ENCODE peak calls at places on chromosomes 2 and 18, in eight cellular contexts. One of them, this sample, is unnamed.

GRCh38 chr18:48547456-48548403 is 8.9 kb downstream of the CTIF start:
- DNase-seq in IMR-90: peak
- DNase-seq in epithelial cell of esophagus: peak
- DNase-seq in GM06990: no peak
- DNase-seq in DND-41: no peak
- DNase-seq in lower leg skin: peak
- DNase-seq in MCF 10A: peak
- DNase-seq in lower lobe of right lung: no peak
- DNase-seq in this sample: no peak

GRCh38 chr18:50143891-50144290 is 51.1 kb downstream of the MYO5B start:
- DNase-seq in IMR-90: no peak
- DNase-seq in epithelial cell of esophagus: peak
- DNase-seq in GM06990: no peak
- DNase-seq in DND-41: no peak
- DNase-seq in lower leg skin: no peak
- DNase-seq in MCF 10A: peak
- DNase-seq in lower lobe of right lung: no peak
- DNase-seq in this sample: no peak

GRCh38 chr2:74704216-74704615 is 50.2 kb downstream of the SEMA4F start:
- DNase-seq in IMR-90: no peak
- DNase-seq in epithelial cell of esophagus: peak
- DNase-seq in GM06990: no peak
- DNase-seq in DND-41: no peak
- DNase-seq in lower leg skin: no peak
- DNase-seq in MCF 10A: no peak
- DNase-seq in lower lobe of right lung: no peak
- DNase-seq in this sample: no peak

GRCh38 chr18:78875268-78875997 is 104.2 kb upstream of the SALL3 start:
- DNase-seq in IMR-90: no peak
- DNase-seq in epithelial cell of esophagus: no peak
- DNase-seq in GM06990: no peak
- DNase-seq in DND-41: peak
- DNase-seq in lower leg skin: no peak
- DNase-seq in MCF 10A: peak
- DNase-seq in lower lobe of right lung: no peak
- DNase-seq in this sample: no peak

GRCh38 chr2:132391381-132391780 is 25.2 kb upstream of the GPR39 start:
- DNase-seq in IMR-90: no peak
- DNase-seq in epithelial cell of esophagus: no peak
- DNase-seq in GM06990: no peak
- DNase-seq in DND-41: no peak
- DNase-seq in lower leg skin: no peak
- DNase-seq in MCF 10A: no peak
- DNase-seq in lower lobe of right lung: no peak
- DNase-seq in this sample: no peak

GRCh38 chr18:73646196-73646595 is 501.4 kb downstream of the FBXO15 start:
- DNase-seq in IMR-90: peak
- DNase-seq in epithelial cell of esophagus: peak
- DNase-seq in GM06990: no peak
- DNase-seq in DND-41: no peak
- DNase-seq in lower leg skin: no peak
- DNase-seq in MCF 10A: peak
- DNase-seq in lower lobe of right lung: no peak
- DNase-seq in this sample: no peak

GRCh38 chr2:11082880-11083279 is 72.4 kb upstream of the SLC66A3 start:
- DNase-seq in IMR-90: peak
- DNase-seq in epithelial cell of esophagus: no peak
- DNase-seq in GM06990: no peak
- DNase-seq in DND-41: no peak
- DNase-seq in lower leg skin: no peak
- DNase-seq in MCF 10A: no peak
- DNase-seq in lower lobe of right lung: no peak
- DNase-seq in this sample: no peak

GRCh38 chr2:151851761-151852160 is 23.5 kb upstream of the ARL5A start:
- DNase-seq in IMR-90: no peak
- DNase-seq in epithelial cell of esophagus: no peak
- DNase-seq in GM06990: no peak
- DNase-seq in DND-41: no peak
- DNase-seq in lower leg skin: no peak
- DNase-seq in MCF 10A: no peak
- DNase-seq in lower lobe of right lung: no peak
- DNase-seq in this sample: no peak

GRCh38 chr2:129876576-129876975 is 102.9 kb upstream of the RAB6C start:
- DNase-seq in IMR-90: no peak
- DNase-seq in epithelial cell of esophagus: no peak
- DNase-seq in GM06990: no peak
- DNase-seq in DND-41: no peak
- DNase-seq in lower leg skin: no peak
- DNase-seq in MCF 10A: no peak
- DNase-seq in lower lobe of right lung: no peak
- DNase-seq in this sample: no peak

GRCh38 chr2:72112981-72113846 is 34.4 kb downstream of the CYP26B1 start:
- DNase-seq in IMR-90: no peak
- DNase-seq in epithelial cell of esophagus: no peak
- DNase-seq in GM06990: no peak
- DNase-seq in DND-41: no peak
- DNase-seq in lower leg skin: peak
- DNase-seq in MCF 10A: no peak
- DNase-seq in lower lobe of right lung: no peak
- DNase-seq in this sample: no peak

GRCh38 chr2:106270471-106270891 is 76.4 kb upstream of the UXS1 start:
- DNase-seq in IMR-90: no peak
- DNase-seq in epithelial cell of esophagus: no peak
- DNase-seq in GM06990: no peak
- DNase-seq in DND-41: no peak
- DNase-seq in lower leg skin: no peak
- DNase-seq in MCF 10A: no peak
- DNase-seq in lower lobe of right lung: no peak
- DNase-seq in this sample: no peak

GRCh38 chr2:1754046-1754445 is 9.7 kb upstream of the PXDN start:
- DNase-seq in IMR-90: no peak
- DNase-seq in epithelial cell of esophagus: no peak
- DNase-seq in GM06990: no peak
- DNase-seq in DND-41: no peak
- DNase-seq in lower leg skin: no peak
- DNase-seq in MCF 10A: no peak
- DNase-seq in lower lobe of right lung: no peak
- DNase-seq in this sample: no peak

GRCh38 chr2:215367647-215368492 is 56.0 kb downstream of the ATIC start:
- DNase-seq in IMR-90: peak
- DNase-seq in epithelial cell of esophagus: peak
- DNase-seq in GM06990: no peak
- DNase-seq in DND-41: no peak
- DNase-seq in lower leg skin: no peak
- DNase-seq in MCF 10A: peak
- DNase-seq in lower lobe of right lung: no peak
- DNase-seq in this sample: no peak

GRCh38 chr2:231397011-231397927 is 1.8 kb downstream of the B3GNT7 start:
- DNase-seq in IMR-90: no peak
- DNase-seq in epithelial cell of esophagus: no peak
- DNase-seq in GM06990: no peak
- DNase-seq in DND-41: no peak
- DNase-seq in lower leg skin: no peak
- DNase-seq in MCF 10A: no peak
- DNase-seq in lower lobe of right lung: no peak
- DNase-seq in this sample: no peak

GRCh38 chr2:231398585-231398984 is 3.1 kb downstream of the B3GNT7 start:
- DNase-seq in IMR-90: no peak
- DNase-seq in epithelial cell of esophagus: no peak
- DNase-seq in GM06990: no peak
- DNase-seq in DND-41: no peak
- DNase-seq in lower leg skin: no peak
- DNase-seq in MCF 10A: no peak
- DNase-seq in lower lobe of right lung: no peak
- DNase-seq in this sample: no peak

GRCh38 chr2:231397928-231398294 is 2.4 kb downstream of the B3GNT7 start:
- DNase-seq in IMR-90: no peak
- DNase-seq in epithelial cell of esophagus: no peak
- DNase-seq in GM06990: no peak
- DNase-seq in DND-41: no peak
- DNase-seq in lower leg skin: no peak
- DNase-seq in MCF 10A: no peak
- DNase-seq in lower lobe of right lung: no peak
- DNase-seq in this sample: no peak

GRCh38 chr2:231399046-231399852 is 3.7 kb downstream of the B3GNT7 start:
- DNase-seq in IMR-90: no peak
- DNase-seq in epithelial cell of esophagus: no peak
- DNase-seq in GM06990: no peak
- DNase-seq in DND-41: no peak
- DNase-seq in lower leg skin: no peak
- DNase-seq in MCF 10A: no peak
- DNase-seq in lower lobe of right lung: no peak
- DNase-seq in this sample: no peak

DNA sequence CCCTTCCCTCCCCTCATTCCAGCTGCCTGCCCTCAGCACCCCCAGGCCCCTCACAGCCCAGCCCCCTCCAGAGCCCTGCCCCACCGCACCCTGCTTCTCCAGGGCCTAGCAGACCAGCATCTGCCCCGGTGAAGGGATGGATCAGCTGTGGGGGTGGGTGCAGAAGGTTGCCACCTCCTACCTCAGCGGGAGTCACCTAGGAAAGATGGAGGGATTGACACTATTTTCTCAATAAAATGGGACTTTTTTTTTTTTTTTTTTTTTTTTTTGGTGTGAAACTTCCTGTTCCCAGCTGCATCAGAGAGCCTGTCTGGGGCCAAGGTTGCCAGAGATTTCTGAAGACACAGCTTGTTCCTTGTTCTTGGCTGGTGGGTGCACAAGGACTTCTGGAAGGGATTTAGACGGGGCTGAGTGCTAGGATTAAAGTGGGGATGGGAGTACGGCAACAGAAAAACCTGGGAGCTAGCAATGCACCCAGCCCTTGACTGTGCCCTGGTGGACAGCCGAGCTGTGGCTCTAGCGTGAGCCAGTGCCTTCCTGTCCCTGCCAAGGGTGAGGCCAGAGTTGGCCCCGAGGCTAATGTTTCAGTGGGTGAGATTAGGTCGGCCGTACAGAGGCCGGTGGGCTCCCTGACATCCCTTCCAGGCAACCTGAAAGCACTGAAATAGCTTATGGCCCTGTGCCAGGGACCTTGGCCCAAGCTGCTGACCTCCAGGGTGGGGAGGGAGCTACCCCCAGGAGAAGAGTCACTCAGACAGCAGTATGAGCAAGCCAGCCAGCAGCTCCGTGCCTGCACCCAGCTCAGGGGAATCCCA is 4.5 kb downstream of the B3GNT7 start:
- DNase-seq in IMR-90: no peak
- DNase-seq in epithelial cell of esophagus: no peak
- DNase-seq in GM06990: no peak
- DNase-seq in DND-41: no peak
- DNase-seq in lower leg skin: no peak
- DNase-seq in MCF 10A: peak
- DNase-seq in lower lobe of right lung: no peak
- DNase-seq in this sample: peak
- TF ChIP-seq CTCF in IMR-90: no peak
- TF ChIP-seq CTCF in epithelial cell of esophagus: no peak
- TF ChIP-seq CTCF in GM06990: no peak
- TF ChIP-seq CTCF in DND-41: no peak
- TF ChIP-seq CTCF in lower leg skin: no peak
- TF ChIP-seq CTCF in MCF 10A: no peak
- TF ChIP-seq CTCF in lower lobe of right lung: no peak
- TF ChIP-seq CTCF in this sample: no peak

DNA sequence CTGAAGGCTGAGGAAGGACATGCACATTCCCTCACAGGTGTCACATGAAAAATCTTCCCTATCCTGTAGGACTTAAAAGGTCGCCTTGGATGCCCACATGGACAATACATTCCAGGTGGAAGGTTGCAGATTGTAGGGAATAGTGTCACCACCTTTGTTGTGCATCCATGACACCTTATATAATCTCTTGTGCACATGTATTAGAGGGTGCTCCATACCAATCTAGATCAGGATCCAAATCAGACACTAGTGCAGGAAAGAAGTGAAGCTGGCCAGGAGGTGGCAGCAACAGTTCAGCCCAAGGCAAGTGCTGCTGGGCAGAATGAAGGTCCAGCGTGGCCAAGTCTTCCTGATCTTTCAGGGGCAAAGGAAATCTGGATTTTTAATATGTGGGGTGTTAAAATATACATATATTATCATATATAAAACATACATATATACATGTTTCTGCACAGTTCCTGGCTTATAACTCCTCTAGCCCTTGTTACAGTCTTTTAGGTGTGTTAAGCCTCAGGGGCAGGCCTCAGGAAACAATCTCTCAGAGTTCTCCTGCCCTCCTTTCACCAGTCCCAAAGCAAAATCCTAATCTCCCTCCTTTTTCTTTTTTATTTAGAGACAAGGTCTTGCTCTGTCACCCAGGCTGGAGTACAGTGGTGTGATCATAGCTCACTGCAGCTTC is 16.6 kb downstream of the NIF3L1 start:
- DNase-seq in IMR-90: peak
- DNase-seq in epithelial cell of esophagus: peak
- DNase-seq in GM06990: no peak
- DNase-seq in DND-41: peak
- DNase-seq in lower leg skin: peak
- DNase-seq in MCF 10A: peak
- DNase-seq in lower lobe of right lung: peak
- DNase-seq in this sample: no peak
- TF ChIP-seq CTCF in IMR-90: peak
- TF ChIP-seq CTCF in epithelial cell of esophagus: peak
- TF ChIP-seq CTCF in GM06990: peak
- TF ChIP-seq CTCF in DND-41: peak
- TF ChIP-seq CTCF in lower leg skin: peak
- TF ChIP-seq CTCF in MCF 10A: peak
- TF ChIP-seq CTCF in lower lobe of right lung: peak
- TF ChIP-seq CTCF in this sample: no peak

GRCh38 chr2:5977477-5977876 is 285.3 kb downstream of the SOX11 start:
- DNase-seq in IMR-90: no peak
- DNase-seq in epithelial cell of esophagus: no peak
- DNase-seq in GM06990: no peak
- DNase-seq in DND-41: no peak
- DNase-seq in lower leg skin: no peak
- DNase-seq in MCF 10A: no peak
- DNase-seq in lower lobe of right lung: no peak
- DNase-seq in this sample: no peak
- TF ChIP-seq CTCF in IMR-90: no peak
- TF ChIP-seq CTCF in epithelial cell of esophagus: no peak
- TF ChIP-seq CTCF in GM06990: peak
- TF ChIP-seq CTCF in DND-41: no peak
- TF ChIP-seq CTCF in lower leg skin: no peak
- TF ChIP-seq CTCF in MCF 10A: no peak
- TF ChIP-seq CTCF in lower lobe of right lung: no peak
- TF ChIP-seq CTCF in this sample: no peak

DNA sequence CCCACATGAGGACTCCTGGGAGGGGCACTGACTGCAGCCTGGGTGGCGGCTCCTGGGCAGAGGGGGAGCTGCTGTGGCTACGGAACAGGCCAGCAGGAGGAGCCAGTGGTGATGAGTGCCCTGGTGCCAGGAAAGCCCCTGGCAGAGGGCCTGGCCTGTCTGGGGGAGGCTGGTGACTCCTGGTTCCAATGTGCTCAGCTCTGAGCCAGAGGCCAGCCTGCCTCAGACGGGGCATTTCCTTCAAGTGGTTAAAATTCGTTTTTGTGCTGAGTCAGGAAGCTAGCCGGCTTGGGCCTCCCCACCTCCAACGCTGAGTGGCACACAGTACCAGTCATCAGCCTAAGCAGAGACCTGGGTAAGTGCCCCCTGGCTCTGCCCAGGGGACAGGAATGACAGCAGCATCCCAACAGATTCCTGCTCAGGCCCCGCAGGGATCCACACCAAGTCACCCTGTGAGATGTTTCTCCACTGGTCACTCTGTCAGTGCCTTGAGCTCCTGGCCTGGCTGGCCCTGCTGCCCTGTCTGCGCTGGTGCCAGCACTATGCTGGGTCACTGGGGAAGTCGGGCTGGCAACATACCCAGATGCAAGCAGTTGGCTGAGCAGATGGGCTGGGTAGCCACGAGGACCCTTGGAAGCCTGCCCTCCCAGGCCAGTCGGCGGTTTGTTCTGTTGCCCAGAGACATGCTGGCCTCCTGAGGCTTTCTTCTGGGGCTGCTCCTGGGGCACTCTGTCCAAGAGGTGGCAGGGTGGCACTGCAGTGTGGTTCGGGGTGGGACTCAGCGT is 7.1 kb upstream of the KLF11 start:
- DNase-seq in IMR-90: peak
- DNase-seq in epithelial cell of esophagus: peak
- DNase-seq in GM06990: no peak
- DNase-seq in DND-41: peak
- DNase-seq in lower leg skin: no peak
- DNase-seq in MCF 10A: peak
- DNase-seq in lower lobe of right lung: peak
- DNase-seq in this sample: peak
- TF ChIP-seq CTCF in IMR-90: peak
- TF ChIP-seq CTCF in epithelial cell of esophagus: peak
- TF ChIP-seq CTCF in GM06990: peak
- TF ChIP-seq CTCF in DND-41: peak
- TF ChIP-seq CTCF in lower leg skin: no peak
- TF ChIP-seq CTCF in MCF 10A: peak
- TF ChIP-seq CTCF in lower lobe of right lung: peak
- TF ChIP-seq CTCF in this sample: no peak